ENCODE peak calls at places on chromosomes 3 and 15, in five cellular contexts. T is body of pancreas, C is LoVo, Z is anterior cingulate cortex, K is GM12891. U is an unnamed sample.

GRCh38 chr3:120568624-120569023 is 27.5 kb upstream of the NDUFB4 start:
- DNase-seq in T (no peak), C (no peak), Z (peak), K (no peak), U (peak)

GRCh38 chr3:154886437-154886836 is 193.7 kb upstream of the MME start:
- DNase-seq in T (peak), C (no peak), Z (no peak), K (no peak), U (no peak)

GRCh38 chr3:15796771-15797599 is 794 bp downstream of the ANKRD28 start:
- DNase-seq in T (peak), C (peak), Z (peak), K (no peak), U (peak)

GRCh38 chr3:33883538-33884203 is 85.2 kb downstream of the PDCD6IP start:
- DNase-seq in T (no peak), C (peak), Z (peak), K (no peak), U (no peak)

GRCh38 chr3:13656584-13657301 is 107.8 kb downstream of the FBLN2 start:
- DNase-seq in T (no peak), C (no peak), Z (no peak), K (no peak), U (no peak)

GRCh38 chr3:193190387-193190786 is 50.6 kb upstream of the PLAAT1 start:
- DNase-seq in T (peak), C (no peak), Z (peak), K (peak), U (no peak)

GRCh38 chr15:39253552-39253951 is 327.3 kb upstream of the THBS1 start:
- DNase-seq in T (no peak), C (no peak), Z (no peak), K (no peak), U (no peak)

GRCh38 chr15:70318996-70319465 is 221.3 kb upstream of the TLE3 start:
- DNase-seq in T (no peak), C (no peak), Z (no peak), K (no peak), U (no peak)

GRCh38 chr3:190414297-190414696 is 26.3 kb downstream of the CLDN16 start:
- DNase-seq in T (no peak), C (no peak), Z (no peak), K (no peak), U (no peak)

GRCh38 chr3:13013994-13014754 is 59.1 kb downstream of the IQSEC1 start:
- DNase-seq in T (no peak), C (no peak), Z (no peak), K (no peak), U (no peak)

GRCh38 chr3:102141096-102141912 is 292.0 kb downstream of the NFKBIZ start:
- DNase-seq in T (no peak), C (no peak), Z (no peak), K (no peak), U (no peak)

GRCh38 chr3:14245822-14246221 is 67.2 kb downstream of the LSM3 start:
- DNase-seq in T (no peak), C (no peak), Z (no peak), K (no peak), U (no peak)

GRCh38 chr3:46711770-46712169 is 5.9 kb downstream of the PRSS50 start:
- DNase-seq in T (no peak), C (no peak), Z (no peak), K (no peak), U (no peak)

GRCh38 chr3:124814620-124815421 is 72.3 kb downstream of the ITGB5 start:
- DNase-seq in T (peak), C (peak), Z (no peak), K (no peak), U (no peak)

GRCh38 chr3:193732391-193732790 is 139.4 kb downstream of the OPA1 start:
- DNase-seq in T (no peak), C (peak), Z (no peak), K (no peak), U (no peak)

GRCh38 chr3:28745436-28745835 is 396.8 kb upstream of the AZI2 start:
- DNase-seq in T (no peak), C (peak), Z (no peak), K (no peak), U (no peak)

GRCh38 chr15:65569728-65570127 is 39.5 kb downstream of the HACD3 start:
- DNase-seq in T (no peak), C (no peak), Z (no peak), K (no peak), U (no peak)

GRCh38 chr3:126551066-126551838 is 7.5 kb downstream of the C3orf22 start:
- DNase-seq in T (no peak), C (no peak), Z (no peak), K (no peak), U (no peak)

GRCh38 chr3:189056612-189057352 is 115.0 kb upstream of the TPRG1 start:
- DNase-seq in T (no peak), C (no peak), Z (no peak), K (no peak), U (no peak)

GRCh38 chr3:194489736-194490612 is 3.2 kb upstream of the ATP13A3 start:
- DNase-seq in T (no peak), C (no peak), Z (no peak), K (peak), U (no peak)

GRCh38 chr3:151434151-151434890 is 26.5 kb downstream of the IGSF10 start:
- DNase-seq in T (no peak), C (no peak), Z (no peak), K (no peak), U (no peak)

GRCh38 chr3:53708001-53708621 is 138.1 kb downstream of the CHDH start:
- DNase-seq in T (no peak), C (no peak), Z (no peak), K (no peak), U (no peak)

GRCh38 chr15:62895905-62896316 is 146.6 kb upstream of the TPM1 start:
- DNase-seq in T (no peak), C (no peak), Z (no peak), K (no peak), U (no peak)

GRCh38 chr15:57133127-57133968 is 214.9 kb downstream of the TCF12 start:
- DNase-seq in T (peak), C (no peak), Z (peak), K (no peak), U (peak)

GRCh38 chr15:80415331-80415730 is 11.1 kb downstream of the ARNT2 start:
- DNase-seq in T (no peak), C (no peak), Z (peak), K (no peak), U (no peak)

GRCh38 chr3:40885423-40885822 is 313.9 kb upstream of the CTNNB1 start:
- DNase-seq in T (no peak), C (no peak), Z (no peak), K (no peak), U (no peak)

GRCh38 chr3:177385831-177386301 is 188.6 kb upstream of the TBL1XR1 start:
- DNase-seq in T (no peak), C (no peak), Z (no peak), K (no peak), U (no peak)

GRCh38 chr15:90419738-90420487 is 31.9 kb downstream of the IQGAP1 start:
- DNase-seq in T (no peak), C (peak), Z (peak), K (no peak), U (no peak)

GRCh38 chr15:25790003-25790660 is 73.0 kb downstream of the ATP10A start:
- DNase-seq in T (peak), C (no peak), Z (peak), K (no peak), U (peak)

GRCh38 chr15:90039996-90040395 is 38.9 kb downstream of the ZNF710 start:
- DNase-seq in T (no peak), C (no peak), Z (no peak), K (no peak), U (no peak)

GRCh38 chr3:141643391-141643790 is 94.7 kb upstream of the RNF7 start:
- DNase-seq in T (peak), C (no peak), Z (no peak), K (no peak), U (no peak)

GRCh38 chr3:144760831-144761230 is 789.2 kb downstream of the DIPK2A start:
- DNase-seq in T (peak), C (no peak), Z (no peak), K (no peak), U (no peak)

GRCh38 chr15:69522361-69522760 is 69.7 kb downstream of the RPLP1 start:
- DNase-seq in T (no peak), C (no peak), Z (no peak), K (no peak), U (no peak)

U was measured in occipital lobe.